ENCODE peak calls at places on chromosomes 5 and 9, in ten cellular contexts. One of them, this sample, is unnamed.

GRCh38 chr5:33806736-33807442 is 84.9 kb downstream of the ADAMTS12 start:
- DNase-seq in stomach: no peak
- DNase-seq in dorsolateral prefrontal cortex: no peak
- DNase-seq in NCI-H510A: no peak
- DNase-seq in ACHN: no peak
- DNase-seq in transverse colon: no peak
- DNase-seq in immature natural killer cell: no peak
- DNase-seq in stimulated activated CD8-positive, alpha-beta memory T cell treated with anti-CD3 and anti-CD28 coated beads, Interleukin-4, amount 100 ng/mL, for 4 hours: no peak
- DNase-seq in kidney tubule cell: peak
- DNase-seq in GM13977: no peak
- DNase-seq in this sample: no peak

GRCh38 chr5:74085186-74085585 is 459.2 kb downstream of the ARHGEF28 start:
- DNase-seq in stomach: no peak
- DNase-seq in dorsolateral prefrontal cortex: no peak
- DNase-seq in NCI-H510A: no peak
- DNase-seq in ACHN: no peak
- DNase-seq in transverse colon: no peak
- DNase-seq in immature natural killer cell: no peak
- DNase-seq in stimulated activated CD8-positive, alpha-beta memory T cell treated with anti-CD3 and anti-CD28 coated beads, Interleukin-4, amount 100 ng/mL, for 4 hours: no peak
- DNase-seq in kidney tubule cell: no peak
- DNase-seq in GM13977: no peak
- DNase-seq in this sample: no peak

GRCh38 chr9:91714020-91714721 is 235.9 kb downstream of the ROR2 start:
- DNase-seq in stomach: peak
- DNase-seq in dorsolateral prefrontal cortex: no peak
- DNase-seq in NCI-H510A: peak
- DNase-seq in ACHN: peak
- DNase-seq in transverse colon: peak
- DNase-seq in immature natural killer cell: peak
- DNase-seq in stimulated activated CD8-positive, alpha-beta memory T cell treated with anti-CD3 and anti-CD28 coated beads, Interleukin-4, amount 100 ng/mL, for 4 hours: no peak
- DNase-seq in kidney tubule cell: peak
- DNase-seq in GM13977: no peak
- DNase-seq in this sample: peak

GRCh38 chr5:145244788-145245187 is 590.4 kb downstream of the PRELID2 start:
- DNase-seq in stomach: no peak
- DNase-seq in dorsolateral prefrontal cortex: no peak
- DNase-seq in NCI-H510A: no peak
- DNase-seq in ACHN: no peak
- DNase-seq in transverse colon: no peak
- DNase-seq in immature natural killer cell: no peak
- DNase-seq in stimulated activated CD8-positive, alpha-beta memory T cell treated with anti-CD3 and anti-CD28 coated beads, Interleukin-4, amount 100 ng/mL, for 4 hours: no peak
- DNase-seq in kidney tubule cell: no peak
- DNase-seq in GM13977: no peak
- DNase-seq in this sample: no peak

GRCh38 chr9:96781552-96781951 is 3.7 kb upstream of the ZNF510 start:
- DNase-seq in stomach: no peak
- DNase-seq in dorsolateral prefrontal cortex: no peak
- DNase-seq in NCI-H510A: no peak
- DNase-seq in ACHN: no peak
- DNase-seq in transverse colon: no peak
- DNase-seq in immature natural killer cell: no peak
- DNase-seq in stimulated activated CD8-positive, alpha-beta memory T cell treated with anti-CD3 and anti-CD28 coated beads, Interleukin-4, amount 100 ng/mL, for 4 hours: no peak
- DNase-seq in kidney tubule cell: no peak
- DNase-seq in GM13977: no peak
- DNase-seq in this sample: no peak

GRCh38 chr9:98523231-98523901 is 185.4 kb downstream of the GABBR2 start:
- DNase-seq in stomach: no peak
- DNase-seq in dorsolateral prefrontal cortex: no peak
- DNase-seq in NCI-H510A: no peak
- DNase-seq in ACHN: peak
- DNase-seq in transverse colon: no peak
- DNase-seq in immature natural killer cell: no peak
- DNase-seq in stimulated activated CD8-positive, alpha-beta memory T cell treated with anti-CD3 and anti-CD28 coated beads, Interleukin-4, amount 100 ng/mL, for 4 hours: no peak
- DNase-seq in kidney tubule cell: peak
- DNase-seq in GM13977: no peak
- DNase-seq in this sample: no peak

GRCh38 chr9:114339130-114339908 is 9.7 kb downstream of the ORM2 start:
- DNase-seq in stomach: peak
- DNase-seq in dorsolateral prefrontal cortex: peak
- DNase-seq in NCI-H510A: no peak
- DNase-seq in ACHN: peak
- DNase-seq in transverse colon: peak
- DNase-seq in immature natural killer cell: peak
- DNase-seq in stimulated activated CD8-positive, alpha-beta memory T cell treated with anti-CD3 and anti-CD28 coated beads, Interleukin-4, amount 100 ng/mL, for 4 hours: peak
- DNase-seq in kidney tubule cell: peak
- DNase-seq in GM13977: peak
- DNase-seq in this sample: peak

GRCh38 chr5:40465416-40465815 is 214.3 kb upstream of the PTGER4 start:
- DNase-seq in stomach: no peak
- DNase-seq in dorsolateral prefrontal cortex: no peak
- DNase-seq in NCI-H510A: no peak
- DNase-seq in ACHN: no peak
- DNase-seq in transverse colon: no peak
- DNase-seq in immature natural killer cell: no peak
- DNase-seq in stimulated activated CD8-positive, alpha-beta memory T cell treated with anti-CD3 and anti-CD28 coated beads, Interleukin-4, amount 100 ng/mL, for 4 hours: no peak
- DNase-seq in kidney tubule cell: no peak
- DNase-seq in GM13977: no peak
- DNase-seq in this sample: no peak

GRCh38 chr5:33526755-33527154 is 86.0 kb downstream of the TARS1 start:
- DNase-seq in stomach: no peak
- DNase-seq in dorsolateral prefrontal cortex: no peak
- DNase-seq in NCI-H510A: no peak
- DNase-seq in ACHN: no peak
- DNase-seq in transverse colon: no peak
- DNase-seq in immature natural killer cell: no peak
- DNase-seq in stimulated activated CD8-positive, alpha-beta memory T cell treated with anti-CD3 and anti-CD28 coated beads, Interleukin-4, amount 100 ng/mL, for 4 hours: no peak
- DNase-seq in kidney tubule cell: no peak
- DNase-seq in GM13977: no peak
- DNase-seq in this sample: no peak